ENCODE peak calls at places on chromosomes 11 and 22, in four cellular contexts. V, D, P and I are unnamed samples.

GRCh38 chr22:27122561-27122960 is 465.2 kb downstream of the MIAT start:
- DNase-seq in V (no peak), D (no peak), P (no peak), I (no peak)

GRCh38 chr11:102306048-102306575 is 11.2 kb upstream of the BIRC3 start:
- DNase-seq in V (no peak), D (no peak), P (peak; percentile 83), I (no peak)

GRCh38 chr22:48948575-48949170 is 879.0 kb downstream of the BRD1 start:
- DNase-seq in V (no peak), D (no peak), P (no peak), I (peak; percentile 18)

GRCh38 chr11:44622190-44622650 is 56.8 kb downstream of the CD82 start:
- DNase-seq in V (no peak), D (no peak), P (peak; percentile 4), I (peak; percentile 12)

GRCh38 chr11:111064118-111064517 is 181.4 kb upstream of the POU2AF2 start:
- DNase-seq in V (no peak), D (no peak), P (no peak), I (no peak)

GRCh38 chr11:110134120-110134519 is 40.9 kb downstream of the ZC3H12C start:
- DNase-seq in V (no peak), D (no peak), P (no peak), I (no peak)

GRCh38 chr11:115166826-115167225 is 337.4 kb downstream of the CADM1 start:
- DNase-seq in V (no peak), D (no peak), P (no peak), I (no peak)

GRCh38 chr11:112277937-112278336 is 17.3 kb upstream of the PLET1 start:
- DNase-seq in V (no peak), D (no peak), P (no peak), I (no peak)

GRCh38 chr11:18698341-18699268 is at the start of gene TMEM86A:
- DNase-seq in V (no peak), D (no peak), P (peak; percentile 95), I (peak; percentile 99)

GRCh38 chr22:19244600-19245352 is 46.7 kb downstream of the CLTCL1 start:
- DNase-seq in V (no peak), D (no peak), P (no peak), I (no peak)
- TF ChIP-seq POLR2AphosphoS5 in V (no peak), D (no peak), P (no peak), I (no peak)

GRCh38 chr11:15157738-15158137 is 43.0 kb downstream of the INSC start:
- DNase-seq in V (no peak), D (no peak), P (no peak), I (no peak)
- TF ChIP-seq POLR2A in V (no peak), D (no peak), P (no peak), I (no peak)

GRCh38 chr11:66835762-66836405 is 7.4 kb upstream of the RCE1 start:
- DNase-seq in V (no peak), D (no peak), P (no peak), I (no peak)

GRCh38 chr11:66834943-66835342 is 8.3 kb upstream of the RCE1 start:
- DNase-seq in V (no peak), D (no peak), P (no peak), I (no peak)

GRCh38 chr11:66834539-66834845 is 8.7 kb upstream of the RCE1 start:
- DNase-seq in V (no peak), D (no peak), P (no peak), I (no peak)
- TF ChIP-seq CTCF in V (no peak), D (no peak), P (no peak), I (no peak)

GRCh38 chr22:42932197-42932519 is 75.1 kb upstream of the ARFGAP3 start:
- DNase-seq in V (no peak), D (no peak), P (no peak), I (no peak)

GRCh38 chr22:42933783-42934144 is 76.7 kb upstream of the ARFGAP3 start:
- DNase-seq in V (no peak), D (no peak), P (no peak), I (no peak)

GRCh38 chr22:42931421-42932196 is 74.5 kb upstream of the ARFGAP3 start:
- DNase-seq in V (peak; percentile 79), D (no peak), P (no peak), I (no peak)

GRCh38 chr22:42934338-42934737 is 77.3 kb upstream of the ARFGAP3 start:
- DNase-seq in V (no peak), D (no peak), P (no peak), I (no peak)

DNA sequence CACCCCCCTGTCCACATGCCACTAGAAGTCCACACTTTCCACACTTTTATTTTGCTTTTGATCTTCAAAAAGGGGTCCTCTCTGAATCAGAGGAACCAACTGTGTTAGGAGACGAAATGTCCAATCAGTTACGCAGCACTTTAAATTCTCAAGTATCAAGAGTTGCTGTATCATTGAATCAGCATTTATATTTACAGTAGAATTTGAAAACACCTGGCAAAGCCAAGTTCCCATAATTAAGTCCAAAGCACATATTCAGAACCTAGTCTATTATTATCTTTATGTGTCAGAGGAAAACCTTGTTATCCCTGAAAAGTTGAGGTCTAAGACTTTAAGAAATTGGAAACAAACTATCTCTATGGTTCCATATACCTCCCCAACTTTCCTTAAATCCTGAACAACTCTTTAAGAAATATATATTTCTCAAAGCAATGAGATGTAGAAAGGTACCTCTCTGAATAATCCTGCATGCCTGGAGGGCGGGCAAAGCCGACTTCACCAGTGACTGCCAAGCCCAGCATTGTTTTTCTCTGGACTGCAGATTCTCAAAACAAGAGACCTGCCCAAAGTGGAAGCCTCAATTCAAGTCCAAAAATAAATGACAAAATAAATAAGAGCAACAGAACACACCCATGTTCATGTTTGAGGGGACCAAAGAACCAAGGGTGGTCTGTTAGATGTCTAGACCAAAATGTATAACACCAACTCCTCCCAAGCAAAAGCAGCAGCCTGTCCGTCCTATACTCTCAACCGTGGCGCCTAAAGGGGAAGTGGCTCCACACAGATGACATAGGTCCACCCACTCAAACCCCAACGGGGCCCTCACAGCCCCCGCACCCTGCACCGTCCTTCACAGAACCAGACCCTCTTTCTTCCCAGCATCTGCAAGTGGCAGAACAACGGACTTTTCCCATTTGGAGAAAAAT is 76.0 kb upstream of the ARFGAP3 start:
- DNase-seq in V (peak; percentile 71), D (no peak), P (no peak), I (no peak)
- TF ChIP-seq POLR2AphosphoS5 in V (peak; percentile 93), D (no peak), P (no peak), I (no peak)

DNA sequence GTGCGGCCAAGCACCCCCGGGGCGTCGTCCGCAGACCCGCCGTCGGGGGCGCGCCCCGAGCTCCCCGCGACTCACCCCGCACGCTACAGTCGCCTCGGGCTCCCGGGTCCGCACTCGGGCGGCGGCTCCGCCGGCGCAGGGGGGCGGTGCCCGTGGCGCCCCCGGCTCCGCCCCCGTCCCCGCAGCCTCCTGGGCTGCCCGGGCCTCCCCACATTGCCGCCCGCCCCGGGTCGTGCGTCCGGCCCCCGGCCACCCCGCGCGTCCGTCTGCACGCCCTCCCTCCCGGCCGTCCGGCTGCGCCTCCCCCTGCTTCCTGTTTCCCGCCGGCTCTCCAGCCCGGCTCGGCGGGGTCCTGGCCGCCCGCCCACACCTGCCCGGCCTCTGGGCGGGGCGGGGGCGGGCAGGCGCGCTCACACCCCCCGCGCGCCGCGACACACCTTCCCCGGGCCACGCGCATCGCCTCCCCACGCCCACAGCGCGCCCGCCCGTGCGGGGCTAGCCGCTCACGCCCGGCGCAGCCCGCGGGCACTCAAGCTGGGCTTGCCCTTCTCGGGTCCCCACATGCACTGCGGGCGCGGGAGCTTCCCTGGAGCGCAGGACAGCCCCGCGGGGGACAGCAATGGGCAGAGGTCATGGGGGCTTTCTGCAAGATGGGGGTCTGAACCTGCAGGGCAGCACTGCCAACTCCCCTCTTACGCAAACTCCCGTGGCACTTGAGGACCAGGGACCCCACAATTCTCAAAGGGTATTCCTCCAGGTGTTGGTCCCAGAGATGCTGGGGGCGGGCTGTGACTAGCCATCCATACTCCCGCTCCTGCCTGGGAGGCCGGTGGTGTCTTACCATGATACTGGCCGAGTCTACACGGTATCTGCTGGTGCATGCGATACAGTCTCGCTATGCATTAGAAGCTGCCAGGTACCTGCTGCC is at the start of gene CARD10:
- DNase-seq in V (no peak), D (no peak), P (peak; percentile 68), I (no peak)
- TF ChIP-seq POLR2A in V (no peak), D (no peak), P (no peak), I (no peak)

DNA sequence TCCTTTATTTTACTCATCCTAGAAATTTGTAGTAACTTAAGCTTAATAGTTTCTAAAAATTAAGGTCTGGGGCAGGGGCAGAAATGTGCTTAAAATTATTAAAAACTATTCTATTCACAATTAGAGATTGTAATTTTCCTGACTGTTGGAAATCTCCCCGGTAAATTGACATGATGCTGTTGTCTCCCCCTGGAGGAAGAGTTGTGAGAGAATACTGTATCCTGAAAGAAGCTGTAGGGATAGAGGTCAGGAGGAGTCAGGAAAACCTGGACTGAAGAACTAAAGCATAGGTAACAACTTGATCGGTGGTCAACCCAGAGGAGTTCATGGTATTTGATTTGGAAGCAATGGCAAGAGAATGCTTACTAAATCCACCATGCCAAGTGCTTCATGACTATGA is 16.2 kb upstream of the ESAM start:
- DNase-seq in V (no peak), D (no peak), P (no peak), I (no peak)
- TF ChIP-seq CTCF in V (no peak), D (peak; percentile 63), P (no peak), I (no peak)

GRCh38 chr22:28882878-28883656 is at the start of gene ZNRF3:
- DNase-seq in V (no peak), D (peak; percentile 79), P (peak; percentile 95), I (peak; percentile 95)
- TF ChIP-seq POLR2AphosphoS5 in V (no peak), D (peak; percentile 89), P (peak; percentile 71), I (peak; percentile 58)

GRCh38 chr11:93196816-93197382 is 892 bp downstream of the SLC36A4 start:
- DNase-seq in V (no peak), D (no peak), P (no peak), I (no peak)

GRCh38 chr11:93198221-93198650 is 445 bp upstream of the SLC36A4 start:
- DNase-seq in V (peak; percentile 4), D (no peak), P (no peak), I (no peak)

GRCh38 chr11:93194673-93195291 is 3.0 kb downstream of the SLC36A4 start:
- DNase-seq in V (no peak), D (no peak), P (no peak), I (no peak)

GRCh38 chr11:93199616-93200015 is 1.8 kb upstream of the SLC36A4 start:
- DNase-seq in V (no peak), D (no peak), P (no peak), I (no peak)

DNA sequence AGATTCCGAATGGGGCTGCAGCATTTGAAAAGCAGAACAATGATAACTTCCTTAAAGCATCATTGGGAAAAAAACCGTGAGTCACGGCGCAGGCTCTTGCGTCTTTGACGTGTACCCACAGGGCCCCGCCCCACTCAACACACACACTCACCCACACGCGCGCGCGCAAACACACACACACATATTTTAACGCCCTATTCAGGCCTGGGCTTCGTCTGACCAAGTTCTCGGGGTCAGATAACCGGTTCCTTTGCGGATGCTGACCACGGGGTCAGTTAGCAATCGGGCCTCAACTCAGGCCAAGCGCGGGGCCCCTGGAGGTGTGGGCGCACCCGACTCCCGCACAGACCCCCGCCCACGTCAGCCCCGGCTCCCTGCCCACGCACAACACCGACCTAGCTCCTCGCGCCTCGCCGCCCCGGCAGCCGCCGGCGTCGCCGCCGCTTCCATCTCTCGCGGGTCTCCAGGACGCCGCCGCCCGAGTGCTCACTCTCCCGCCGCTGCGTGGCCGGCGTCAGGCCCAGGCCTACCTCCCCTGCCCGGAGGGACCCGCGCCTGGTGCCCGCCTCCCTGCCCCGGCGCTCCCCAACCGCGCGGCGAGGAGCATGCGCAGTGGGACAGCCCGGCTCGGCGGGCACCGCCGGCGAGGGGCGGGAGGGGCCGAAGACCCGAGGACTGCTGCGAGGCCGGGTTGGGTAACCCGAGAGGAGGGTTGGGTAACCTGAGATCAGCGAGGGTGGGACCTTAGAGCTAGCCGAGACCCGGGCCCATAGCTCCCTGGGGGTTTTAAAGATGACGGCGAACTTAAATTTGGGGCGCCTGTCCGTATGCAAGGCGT is at the start of gene SLC36A4:
- DNase-seq in V (peak; percentile 57), D (peak; percentile 79), P (peak; percentile 93), I (peak; percentile 97)
- TF ChIP-seq POLR2A in V (peak; percentile 77), D (peak; percentile 92), P (peak; percentile 76), I (peak; percentile 84)